ENCODE peak calls at places on chromosomes 7 and 10, in nine cellular contexts. One of them, this sample, is unnamed.
A peak's percentile ranks its signal among the peaks of the same experiment; 100 is the strongest.

GRCh38 chr10:99976886-99977391 is 32.8 kb downstream of the DNMBP start:
- DNase-seq in SK-N-SH: no peak
- DNase-seq in neural progenitor cell: no peak
- DNase-seq in MM.1S: no peak
- DNase-seq in hepatocyte: peak; percentile 61
- DNase-seq in HCT116: peak; percentile 86
- DNase-seq in GM23338: no peak
- DNase-seq in PC-3: peak; percentile 86
- DNase-seq in GM23248: peak; percentile 97
- DNase-seq in this sample: no peak

GRCh38 chr10:103736763-103737162 is 118.6 kb downstream of the SH3PXD2A start:
- DNase-seq in SK-N-SH: peak; percentile 52
- DNase-seq in neural progenitor cell: peak; percentile 84
- DNase-seq in MM.1S: no peak
- DNase-seq in hepatocyte: no peak
- DNase-seq in HCT116: peak; percentile 77
- DNase-seq in GM23338: peak; percentile 95
- DNase-seq in PC-3: peak; percentile 46
- DNase-seq in GM23248: no peak
- DNase-seq in this sample: peak; percentile 60

GRCh38 chr10:73480158-73480557 is 15.7 kb downstream of the PPP3CB start:
- DNase-seq in SK-N-SH: no peak
- DNase-seq in neural progenitor cell: no peak
- DNase-seq in MM.1S: no peak
- DNase-seq in hepatocyte: no peak
- DNase-seq in HCT116: no peak
- DNase-seq in GM23338: no peak
- DNase-seq in PC-3: peak; percentile 98
- DNase-seq in GM23248: peak; percentile 75
- DNase-seq in this sample: no peak

GRCh38 chr7:128116740-128117139 is 85.5 kb upstream of the LRRC4 start:
- DNase-seq in SK-N-SH: peak; percentile 41
- DNase-seq in neural progenitor cell: no peak
- DNase-seq in MM.1S: no peak
- DNase-seq in hepatocyte: no peak
- DNase-seq in HCT116: no peak
- DNase-seq in GM23338: no peak
- DNase-seq in PC-3: no peak
- DNase-seq in GM23248: no peak
- DNase-seq in this sample: no peak

GRCh38 chr7:16098058-16098457 is 323.3 kb downstream of the CRPPA start:
- DNase-seq in SK-N-SH: no peak
- DNase-seq in neural progenitor cell: no peak
- DNase-seq in MM.1S: no peak
- DNase-seq in hepatocyte: no peak
- DNase-seq in HCT116: no peak
- DNase-seq in GM23338: no peak
- DNase-seq in PC-3: peak; percentile 43
- DNase-seq in GM23248: no peak
- DNase-seq in this sample: no peak

GRCh38 chr7:16301251-16301650 is 120.1 kb downstream of the CRPPA start:
- DNase-seq in SK-N-SH: no peak
- DNase-seq in neural progenitor cell: no peak
- DNase-seq in MM.1S: no peak
- DNase-seq in hepatocyte: no peak
- DNase-seq in HCT116: no peak
- DNase-seq in GM23338: no peak
- DNase-seq in PC-3: no peak
- DNase-seq in GM23248: no peak
- DNase-seq in this sample: no peak

GRCh38 chr7:74372511-74373111 is 81.1 kb upstream of the GTF2IRD1 start:
- DNase-seq in SK-N-SH: no peak
- DNase-seq in neural progenitor cell: peak; percentile 38
- DNase-seq in MM.1S: no peak
- DNase-seq in hepatocyte: peak; percentile 38
- DNase-seq in HCT116: no peak
- DNase-seq in GM23338: peak; percentile 62
- DNase-seq in PC-3: no peak
- DNase-seq in GM23248: no peak
- DNase-seq in this sample: no peak

GRCh38 chr10:96719850-96720421 is 378 bp downstream of the PIK3AP1 start:
- DNase-seq in SK-N-SH: peak; percentile 50
- DNase-seq in neural progenitor cell: peak; percentile 77
- DNase-seq in MM.1S: peak; percentile 65
- DNase-seq in hepatocyte: peak; percentile 66
- DNase-seq in HCT116: peak; percentile 19
- DNase-seq in GM23338: peak; percentile 89
- DNase-seq in PC-3: peak; percentile 47
- DNase-seq in GM23248: no peak
- DNase-seq in this sample: peak; percentile 94

GRCh38 chr10:43380610-43381222 is 9.3 kb downstream of the FXYD4 start:
- DNase-seq in SK-N-SH: peak; percentile 30
- DNase-seq in neural progenitor cell: no peak
- DNase-seq in MM.1S: no peak
- DNase-seq in hepatocyte: no peak
- DNase-seq in HCT116: peak; percentile 59
- DNase-seq in GM23338: no peak
- DNase-seq in PC-3: peak; percentile 43
- DNase-seq in GM23248: peak; percentile 50
- DNase-seq in this sample: peak; percentile 65

GRCh38 chr10:79286318-79286951 is 60.8 kb upstream of the PPIF start:
- DNase-seq in SK-N-SH: peak; percentile 77
- DNase-seq in neural progenitor cell: no peak
- DNase-seq in MM.1S: peak; percentile 25
- DNase-seq in hepatocyte: no peak
- DNase-seq in HCT116: no peak
- DNase-seq in GM23338: no peak
- DNase-seq in PC-3: no peak
- DNase-seq in GM23248: peak; percentile 30
- DNase-seq in this sample: peak; percentile 89

DNA sequence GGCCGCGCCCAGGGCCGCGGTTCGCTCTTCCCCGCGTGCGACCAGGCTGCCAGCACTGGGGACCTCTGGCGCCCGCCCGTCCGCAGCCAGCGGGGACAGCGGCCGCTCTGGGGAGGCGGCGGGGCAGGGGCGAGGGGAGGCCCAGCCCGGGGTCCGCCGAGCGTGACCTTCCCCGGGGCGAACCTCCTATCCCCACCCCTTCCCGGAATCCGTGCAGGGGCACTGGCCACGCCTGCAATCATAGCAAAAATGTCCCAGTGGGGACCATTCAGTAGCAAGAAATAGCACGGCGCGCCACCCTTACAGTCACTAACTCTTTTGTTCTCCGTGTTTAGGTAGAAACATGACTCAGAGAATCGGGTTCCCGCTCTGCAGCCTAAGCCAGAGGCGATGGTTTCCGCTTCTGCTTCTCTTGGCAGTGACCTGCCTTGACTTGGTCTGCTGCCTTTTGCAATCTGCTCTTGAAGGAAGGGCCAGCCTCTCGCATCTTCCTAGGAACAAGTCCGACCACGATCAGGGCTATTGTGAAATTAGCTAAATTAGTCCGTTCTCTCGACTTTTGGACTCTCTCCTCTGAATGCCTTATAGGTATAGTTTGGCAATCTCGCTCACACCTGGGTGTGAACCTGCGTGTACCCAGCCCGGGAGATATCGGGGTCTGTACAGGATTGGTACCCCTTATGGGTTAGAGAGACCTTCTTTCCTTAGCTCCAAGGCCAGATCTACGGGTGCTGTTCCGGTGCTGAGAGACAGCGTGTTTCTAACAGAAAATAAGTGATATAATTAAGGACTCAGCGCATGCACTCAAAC is 79.4 kb upstream of the ACBD5 start:
- DNase-seq in SK-N-SH: peak; percentile 23
- DNase-seq in neural progenitor cell: peak; percentile 58
- DNase-seq in MM.1S: no peak
- DNase-seq in hepatocyte: peak; percentile 59
- DNase-seq in HCT116: no peak
- DNase-seq in GM23338: peak; percentile 79
- DNase-seq in PC-3: no peak
- DNase-seq in GM23248: peak; percentile 56
- DNase-seq in this sample: no peak
- TF ChIP-seq EZH2phosphoT487 in SK-N-SH: no peak
- TF ChIP-seq EZH2phosphoT487 in neural progenitor cell: no peak
- TF ChIP-seq EZH2phosphoT487 in MM.1S: no peak
- TF ChIP-seq EZH2phosphoT487 in hepatocyte: no peak
- TF ChIP-seq EZH2phosphoT487 in HCT116: no peak
- TF ChIP-seq EZH2phosphoT487 in GM23338: no peak
- TF ChIP-seq EZH2phosphoT487 in PC-3: no peak
- TF ChIP-seq EZH2phosphoT487 in GM23248: no peak
- TF ChIP-seq EZH2phosphoT487 in this sample: no peak

DNA sequence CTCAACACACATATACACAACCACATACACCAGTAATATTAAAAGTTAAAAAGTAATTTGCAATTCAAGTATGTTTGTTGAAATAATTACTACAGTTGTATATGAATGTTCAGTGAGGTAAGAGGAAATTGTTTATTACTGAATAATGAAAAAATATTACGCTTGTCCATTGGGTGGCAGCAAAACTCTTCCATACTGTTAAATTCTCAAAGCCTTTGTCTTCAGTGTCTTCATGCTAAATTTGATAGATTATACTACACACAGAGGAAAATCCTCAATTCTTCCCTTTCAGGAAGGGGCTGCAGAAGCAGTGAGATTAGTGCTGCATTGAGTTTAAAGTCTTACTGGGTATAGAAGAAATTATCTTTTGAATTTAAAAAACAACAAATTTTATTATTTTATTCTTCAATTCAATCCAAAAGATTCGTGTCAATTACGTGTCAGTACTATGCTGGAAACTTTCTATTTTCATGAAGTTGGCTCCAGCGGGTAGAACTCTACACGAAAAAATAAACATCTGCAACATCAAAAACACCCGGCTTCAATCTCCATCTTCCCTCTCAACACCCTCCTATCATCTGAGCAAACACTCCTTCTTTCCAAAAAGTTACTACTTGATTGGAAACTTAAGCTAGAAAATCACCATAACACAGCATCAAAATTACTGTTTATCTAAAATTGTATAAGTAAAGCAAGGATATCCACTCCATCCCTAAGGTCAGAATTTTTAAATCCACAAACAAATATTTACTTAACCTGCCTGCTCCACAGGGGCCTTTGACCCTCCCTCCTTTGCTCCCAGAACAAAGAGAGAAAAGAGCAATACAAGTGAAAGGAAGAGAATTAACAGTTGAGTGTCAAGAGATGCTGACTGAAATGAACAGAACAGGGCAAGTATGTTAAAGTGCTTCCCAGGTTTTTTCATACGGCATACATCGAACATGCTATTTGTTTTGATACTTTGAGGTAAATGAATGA is 37.0 kb upstream of the TES start:
- DNase-seq in SK-N-SH: peak; percentile 38
- DNase-seq in neural progenitor cell: peak; percentile 49
- DNase-seq in MM.1S: peak; percentile 79
- DNase-seq in hepatocyte: peak; percentile 65
- DNase-seq in HCT116: peak; percentile 55
- DNase-seq in GM23338: peak; percentile 51
- DNase-seq in PC-3: peak; percentile 83
- DNase-seq in GM23248: peak; percentile 70
- DNase-seq in this sample: peak; percentile 30
- TF ChIP-seq EZH2phosphoT487 in SK-N-SH: no peak
- TF ChIP-seq EZH2phosphoT487 in neural progenitor cell: no peak
- TF ChIP-seq EZH2phosphoT487 in MM.1S: no peak
- TF ChIP-seq EZH2phosphoT487 in hepatocyte: no peak
- TF ChIP-seq EZH2phosphoT487 in HCT116: no peak
- TF ChIP-seq EZH2phosphoT487 in GM23338: no peak
- TF ChIP-seq EZH2phosphoT487 in PC-3: no peak
- TF ChIP-seq EZH2phosphoT487 in GM23248: no peak
- TF ChIP-seq EZH2phosphoT487 in this sample: no peak

GRCh38 chr10:52308251-52309031 is 5.6 kb upstream of the DKK1 start:
- DNase-seq in SK-N-SH: peak; percentile 88
- DNase-seq in neural progenitor cell: peak; percentile 92
- DNase-seq in MM.1S: peak; percentile 70
- DNase-seq in hepatocyte: peak; percentile 79
- DNase-seq in HCT116: no peak
- DNase-seq in GM23338: peak; percentile 82
- DNase-seq in PC-3: peak; percentile 94
- DNase-seq in GM23248: peak; percentile 87
- DNase-seq in this sample: peak; percentile 43
- TF ChIP-seq EZH2phosphoT487 in SK-N-SH: no peak
- TF ChIP-seq EZH2phosphoT487 in neural progenitor cell: peak; percentile 28
- TF ChIP-seq EZH2phosphoT487 in MM.1S: no peak
- TF ChIP-seq EZH2phosphoT487 in hepatocyte: no peak
- TF ChIP-seq EZH2phosphoT487 in HCT116: no peak
- TF ChIP-seq EZH2phosphoT487 in GM23338: no peak
- TF ChIP-seq EZH2phosphoT487 in PC-3: no peak
- TF ChIP-seq EZH2phosphoT487 in GM23248: no peak
- TF ChIP-seq EZH2phosphoT487 in this sample: no peak

GRCh38 chr7:126804604-126805003 is 448.1 kb downstream of the GRM8 start:
- DNase-seq in SK-N-SH: no peak
- DNase-seq in neural progenitor cell: no peak
- DNase-seq in MM.1S: no peak
- DNase-seq in hepatocyte: no peak
- DNase-seq in HCT116: no peak
- DNase-seq in GM23338: no peak
- DNase-seq in PC-3: no peak
- DNase-seq in GM23248: no peak
- DNase-seq in this sample: no peak

GRCh38 chr7:126801738-126802137 is 451.0 kb downstream of the GRM8 start:
- DNase-seq in SK-N-SH: no peak
- DNase-seq in neural progenitor cell: no peak
- DNase-seq in MM.1S: no peak
- DNase-seq in hepatocyte: no peak
- DNase-seq in HCT116: no peak
- DNase-seq in GM23338: no peak
- DNase-seq in PC-3: no peak
- DNase-seq in GM23248: no peak
- DNase-seq in this sample: no peak

GRCh38 chr7:126805351-126805750 is 447.4 kb downstream of the GRM8 start:
- DNase-seq in SK-N-SH: no peak
- DNase-seq in neural progenitor cell: no peak
- DNase-seq in MM.1S: no peak
- DNase-seq in hepatocyte: no peak
- DNase-seq in HCT116: no peak
- DNase-seq in GM23338: peak; percentile 12
- DNase-seq in PC-3: no peak
- DNase-seq in GM23248: no peak
- DNase-seq in this sample: no peak

GRCh38 chr7:126803990-126804389 is 448.8 kb downstream of the GRM8 start:
- DNase-seq in SK-N-SH: peak; percentile 59
- DNase-seq in neural progenitor cell: no peak
- DNase-seq in MM.1S: no peak
- DNase-seq in hepatocyte: peak; percentile 21
- DNase-seq in HCT116: no peak
- DNase-seq in GM23338: no peak
- DNase-seq in PC-3: no peak
- DNase-seq in GM23248: no peak
- DNase-seq in this sample: no peak

DNA sequence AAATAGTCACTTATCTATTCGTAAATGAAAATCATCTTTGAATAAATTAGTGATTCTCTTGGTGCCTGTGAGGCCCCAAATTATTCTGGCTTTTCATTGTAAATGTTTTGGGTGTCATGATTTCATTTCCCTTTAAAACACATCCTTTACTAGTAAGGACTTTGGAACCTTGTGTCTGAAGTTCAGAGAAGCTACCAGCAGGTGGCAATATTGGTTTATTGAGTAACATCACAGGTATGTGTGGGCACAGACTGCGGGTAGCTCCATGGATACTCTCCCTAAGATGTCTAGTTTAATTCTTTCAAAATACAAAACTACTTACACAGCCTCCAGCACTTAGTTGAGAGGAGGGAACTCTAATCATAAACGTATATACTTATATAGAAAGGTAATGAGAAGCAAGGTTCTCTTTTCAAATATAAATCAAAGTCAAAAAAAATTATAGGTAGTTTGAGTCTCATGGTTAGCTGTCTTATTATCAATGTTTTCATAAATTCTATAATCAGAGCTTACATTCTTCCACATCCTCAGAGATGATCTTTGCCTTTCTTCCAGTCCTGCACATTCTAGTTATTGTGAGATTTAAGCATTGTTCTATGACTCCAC is 449.6 kb downstream of the GRM8 start:
- DNase-seq in SK-N-SH: peak; percentile 69
- DNase-seq in neural progenitor cell: peak; percentile 81
- DNase-seq in MM.1S: peak; percentile 89
- DNase-seq in hepatocyte: peak; percentile 85
- DNase-seq in HCT116: peak; percentile 68
- DNase-seq in GM23338: peak; percentile 92
- DNase-seq in PC-3: peak; percentile 78
- DNase-seq in GM23248: peak; percentile 74
- DNase-seq in this sample: peak; percentile 65
- TF ChIP-seq EZH2phosphoT487 in SK-N-SH: no peak
- TF ChIP-seq EZH2phosphoT487 in neural progenitor cell: no peak
- TF ChIP-seq EZH2phosphoT487 in MM.1S: no peak
- TF ChIP-seq EZH2phosphoT487 in hepatocyte: no peak
- TF ChIP-seq EZH2phosphoT487 in HCT116: no peak
- TF ChIP-seq EZH2phosphoT487 in GM23338: no peak
- TF ChIP-seq EZH2phosphoT487 in PC-3: no peak
- TF ChIP-seq EZH2phosphoT487 in GM23248: no peak
- TF ChIP-seq EZH2phosphoT487 in this sample: no peak

This sample was measured in OCI-LY7.